ENCODE peak calls at places on chromosomes 16 and 17, in five cellular contexts. One of them, this sample, is unnamed.

GRCh38 chr17:79754359-79754758 is 23.6 kb upstream of the CBX2 start:
- DNase-seq in HT-29: no peak
- DNase-seq in dermis microvascular lymphatic vessel endothelial cell: no peak
- DNase-seq in ascending aorta: no peak
- DNase-seq in T-helper 1 cell: no peak
- DNase-seq in this sample: no peak

GRCh38 chr16:73067671-73068545 is 20.0 kb upstream of the ZFHX3 start:
- DNase-seq in dermis microvascular lymphatic vessel endothelial cell: no peak
- DNase-seq in ascending aorta: no peak
- DNase-seq in HT-29: no peak
- DNase-seq in T-helper 1 cell: no peak
- DNase-seq in this sample: no peak

GRCh38 chr17:20922128-20922670 is 120.6 kb downstream of the USP22 start:
- DNase-seq in ascending aorta: no peak
- DNase-seq in T-helper 1 cell: no peak
- DNase-seq in HT-29: no peak
- DNase-seq in dermis microvascular lymphatic vessel endothelial cell: peak
- DNase-seq in this sample: no peak

GRCh38 chr17:65366102-65366844 is 195.2 kb downstream of the AXIN2 start:
- DNase-seq in T-helper 1 cell: no peak
- DNase-seq in HT-29: no peak
- DNase-seq in ascending aorta: no peak
- DNase-seq in dermis microvascular lymphatic vessel endothelial cell: no peak
- DNase-seq in this sample: no peak

GRCh38 chr17:55726440-55726839 is 3.8 kb upstream of the TMEM100 start:
- DNase-seq in HT-29: no peak
- DNase-seq in T-helper 1 cell: no peak
- DNase-seq in ascending aorta: no peak
- DNase-seq in dermis microvascular lymphatic vessel endothelial cell: peak
- DNase-seq in this sample: no peak

GRCh38 chr17:32774286-32775084 is 102.4 kb downstream of the MYO1D start:
- DNase-seq in HT-29: no peak
- DNase-seq in T-helper 1 cell: no peak
- DNase-seq in dermis microvascular lymphatic vessel endothelial cell: no peak
- DNase-seq in ascending aorta: no peak
- DNase-seq in this sample: no peak

GRCh38 chr16:57128787-57129389 is 36.5 kb downstream of the CPNE2 start:
- DNase-seq in ascending aorta: no peak
- DNase-seq in dermis microvascular lymphatic vessel endothelial cell: no peak
- DNase-seq in T-helper 1 cell: no peak
- DNase-seq in HT-29: no peak
- DNase-seq in this sample: no peak

GRCh38 chr16:88706288-88706964 is at the start of the genes CTU2 and RNF166:
- DNase-seq in ascending aorta: peak
- DNase-seq in T-helper 1 cell: peak
- DNase-seq in dermis microvascular lymphatic vessel endothelial cell: peak
- DNase-seq in HT-29: peak
- DNase-seq in this sample: peak

GRCh38 chr17:40316571-40317344 is 7.8 kb downstream of the RARA start:
- DNase-seq in dermis microvascular lymphatic vessel endothelial cell: peak
- DNase-seq in ascending aorta: no peak
- DNase-seq in T-helper 1 cell: no peak
- DNase-seq in HT-29: peak
- DNase-seq in this sample: peak

GRCh38 chr17:50922107-50922506 is 56.0 kb upstream of the TOB1 start:
- DNase-seq in HT-29: no peak
- DNase-seq in T-helper 1 cell: no peak
- DNase-seq in dermis microvascular lymphatic vessel endothelial cell: no peak
- DNase-seq in ascending aorta: no peak
- DNase-seq in this sample: no peak

GRCh38 chr16:50644730-50645129 is 36.4 kb downstream of the SNX20 start:
- DNase-seq in ascending aorta: no peak
- DNase-seq in T-helper 1 cell: no peak
- DNase-seq in dermis microvascular lymphatic vessel endothelial cell: no peak
- DNase-seq in HT-29: no peak
- DNase-seq in this sample: no peak

GRCh38 chr16:12337776-12338655 is 361.5 kb downstream of the SNX29 start:
- DNase-seq in T-helper 1 cell: no peak
- DNase-seq in ascending aorta: no peak
- DNase-seq in HT-29: no peak
- DNase-seq in dermis microvascular lymphatic vessel endothelial cell: peak
- DNase-seq in this sample: no peak

GRCh38 chr17:82239401-82239925 is 10.6 kb downstream of the SLC16A3 start:
- DNase-seq in dermis microvascular lymphatic vessel endothelial cell: no peak
- DNase-seq in T-helper 1 cell: no peak
- DNase-seq in HT-29: no peak
- DNase-seq in ascending aorta: no peak
- DNase-seq in this sample: no peak

GRCh38 chr17:47810901-47811635 is 10.5 kb downstream of the OSBPL7 start:
- DNase-seq in T-helper 1 cell: no peak
- DNase-seq in HT-29: no peak
- DNase-seq in ascending aorta: no peak
- DNase-seq in dermis microvascular lymphatic vessel endothelial cell: no peak
- DNase-seq in this sample: no peak

GRCh38 chr17:16328997-16329396 is 24.3 kb downstream of the CENPV start:
- DNase-seq in ascending aorta: no peak
- DNase-seq in HT-29: no peak
- DNase-seq in dermis microvascular lymphatic vessel endothelial cell: no peak
- DNase-seq in T-helper 1 cell: no peak
- DNase-seq in this sample: peak

GRCh38 chr17:42097691-42098661 is at the start of gene ZNF385C:
- DNase-seq in dermis microvascular lymphatic vessel endothelial cell: no peak
- DNase-seq in HT-29: no peak
- DNase-seq in ascending aorta: no peak
- DNase-seq in T-helper 1 cell: no peak
- DNase-seq in this sample: no peak

GRCh38 chr16:75471723-75472634 is 7.5 kb upstream of the TMEM170A start:
- DNase-seq in dermis microvascular lymphatic vessel endothelial cell: peak
- DNase-seq in HT-29: peak
- DNase-seq in ascending aorta: no peak
- DNase-seq in T-helper 1 cell: no peak
- DNase-seq in this sample: peak

GRCh38 chr16:14510939-14511797 is 118.9 kb downstream of the PARN start:
- DNase-seq in HT-29: no peak
- DNase-seq in dermis microvascular lymphatic vessel endothelial cell: no peak
- DNase-seq in T-helper 1 cell: no peak
- DNase-seq in ascending aorta: no peak
- DNase-seq in this sample: no peak

GRCh38 chr17:67488161-67488560 is 111.1 kb downstream of the PITPNC1 start:
- DNase-seq in T-helper 1 cell: no peak
- DNase-seq in HT-29: no peak
- DNase-seq in dermis microvascular lymphatic vessel endothelial cell: no peak
- DNase-seq in ascending aorta: no peak
- DNase-seq in this sample: peak

GRCh38 chr17:74815671-74816370 is 39.7 kb upstream of the NAT9 start:
- DNase-seq in HT-29: no peak
- DNase-seq in T-helper 1 cell: no peak
- DNase-seq in ascending aorta: no peak
- DNase-seq in dermis microvascular lymphatic vessel endothelial cell: no peak
- DNase-seq in this sample: peak

GRCh38 chr17:62601438-62601837 is 26.0 kb upstream of the MRC2 start:
- DNase-seq in HT-29: no peak
- DNase-seq in dermis microvascular lymphatic vessel endothelial cell: no peak
- DNase-seq in ascending aorta: no peak
- DNase-seq in T-helper 1 cell: no peak
- DNase-seq in this sample: no peak

GRCh38 chr17:73316919-73317505 is 5.2 kb upstream of the CDC42EP4 start:
- DNase-seq in ascending aorta: no peak
- DNase-seq in T-helper 1 cell: no peak
- DNase-seq in dermis microvascular lymphatic vessel endothelial cell: no peak
- DNase-seq in HT-29: no peak
- DNase-seq in this sample: no peak

GRCh38 chr16:47872228-47872627 is 283.6 kb downstream of the ABCC12 start:
- DNase-seq in T-helper 1 cell: no peak
- DNase-seq in ascending aorta: no peak
- DNase-seq in HT-29: no peak
- DNase-seq in dermis microvascular lymphatic vessel endothelial cell: no peak
- DNase-seq in this sample: no peak

GRCh38 chr17:81371910-81372760 is 23.1 kb upstream of the BAHCC1 start:
- DNase-seq in T-helper 1 cell: no peak
- DNase-seq in HT-29: peak
- DNase-seq in ascending aorta: no peak
- DNase-seq in dermis microvascular lymphatic vessel endothelial cell: peak
- DNase-seq in this sample: peak

GRCh38 chr16:70651524-70651923 is 5.2 kb downstream of the IL34 start:
- DNase-seq in ascending aorta: no peak
- DNase-seq in dermis microvascular lymphatic vessel endothelial cell: peak
- DNase-seq in T-helper 1 cell: no peak
- DNase-seq in HT-29: no peak
- DNase-seq in this sample: no peak

GRCh38 chr17:82017612-82018151 is 5.0 kb downstream of the CENPX start:
- DNase-seq in dermis microvascular lymphatic vessel endothelial cell: no peak
- DNase-seq in ascending aorta: no peak
- DNase-seq in T-helper 1 cell: no peak
- DNase-seq in HT-29: peak
- DNase-seq in this sample: no peak

GRCh38 chr16:48831081-48831722 is 221.2 kb upstream of the N4BP1 start:
- DNase-seq in dermis microvascular lymphatic vessel endothelial cell: no peak
- DNase-seq in HT-29: peak
- DNase-seq in ascending aorta: no peak
- DNase-seq in T-helper 1 cell: no peak
- DNase-seq in this sample: peak

GRCh38 chr16:11669380-11670146 is 1.3 kb downstream of the SNN start:
- DNase-seq in HT-29: no peak
- DNase-seq in T-helper 1 cell: no peak
- DNase-seq in dermis microvascular lymphatic vessel endothelial cell: peak
- DNase-seq in ascending aorta: peak
- DNase-seq in this sample: peak

GRCh38 chr16:22685162-22685830 is 128.7 kb upstream of the HS3ST2 start:
- DNase-seq in T-helper 1 cell: no peak
- DNase-seq in HT-29: no peak
- DNase-seq in dermis microvascular lymphatic vessel endothelial cell: no peak
- DNase-seq in ascending aorta: peak
- DNase-seq in this sample: no peak

GRCh38 chr17:2710804-2711607 is 558 bp downstream of the CLUH start:
- DNase-seq in HT-29: peak
- DNase-seq in ascending aorta: no peak
- DNase-seq in dermis microvascular lymphatic vessel endothelial cell: peak
- DNase-seq in T-helper 1 cell: no peak
- DNase-seq in this sample: peak

GRCh38 chr17:75632863-75633483 is at the start of gene SMIM5:
- DNase-seq in dermis microvascular lymphatic vessel endothelial cell: peak
- DNase-seq in HT-29: peak
- DNase-seq in ascending aorta: peak
- DNase-seq in T-helper 1 cell: peak
- DNase-seq in this sample: peak

GRCh38 chr16:80283450-80284392 is 257.1 kb upstream of the DYNLRB2 start:
- DNase-seq in ascending aorta: no peak
- DNase-seq in dermis microvascular lymphatic vessel endothelial cell: no peak
- DNase-seq in T-helper 1 cell: no peak
- DNase-seq in HT-29: no peak
- DNase-seq in this sample: no peak

GRCh38 chr16:10552998-10553491 is 27.4 kb downstream of the EMP2 start:
- DNase-seq in ascending aorta: peak
- DNase-seq in HT-29: no peak
- DNase-seq in dermis microvascular lymphatic vessel endothelial cell: peak
- DNase-seq in T-helper 1 cell: no peak
- DNase-seq in this sample: peak